ENCODE peak calls at places on chromosomes 1 and 21, in four cellular contexts. One of them, this sample, is unnamed.

GRCh38 chr1:180213401-180214177 is 16.5 kb upstream of the LHX4 start:
- DNase-seq in AML-193: peak
- DNase-seq in amygdala: no peak
- DNase-seq in CD8-positive, alpha-beta T cell: no peak
- DNase-seq in this sample: no peak

GRCh38 chr1:67952071-67952470 is 98.4 kb downstream of the DIRAS3 start:
- DNase-seq in AML-193: no peak
- DNase-seq in CD8-positive, alpha-beta T cell: no peak
- DNase-seq in amygdala: no peak
- DNase-seq in this sample: no peak

GRCh38 chr1:184740344-184740743 is 14.3 kb downstream of the EDEM3 start:
- DNase-seq in amygdala: no peak
- DNase-seq in AML-193: no peak
- DNase-seq in CD8-positive, alpha-beta T cell: no peak
- DNase-seq in this sample: no peak

GRCh38 chr1:55775007-55775406 is 559.8 kb upstream of the USP24 start:
- DNase-seq in AML-193: no peak
- DNase-seq in CD8-positive, alpha-beta T cell: no peak
- DNase-seq in amygdala: no peak
- DNase-seq in this sample: no peak

GRCh38 chr1:91929246-91929645 is 20.0 kb upstream of the BRDT start:
- DNase-seq in CD8-positive, alpha-beta T cell: no peak
- DNase-seq in AML-193: no peak
- DNase-seq in amygdala: no peak
- DNase-seq in this sample: no peak

GRCh38 chr21:31012133-31013089 is 25.9 kb downstream of the KRTAP19-8 start:
- DNase-seq in CD8-positive, alpha-beta T cell: no peak
- DNase-seq in AML-193: no peak
- DNase-seq in amygdala: no peak
- DNase-seq in this sample: no peak

GRCh38 chr1:171389176-171389575 is 75.2 kb downstream of the FMO4 start:
- DNase-seq in AML-193: no peak
- DNase-seq in CD8-positive, alpha-beta T cell: no peak
- DNase-seq in amygdala: no peak
- DNase-seq in this sample: no peak

GRCh38 chr1:216765346-216766300 is 42.4 kb upstream of the ESRRG start:
- DNase-seq in CD8-positive, alpha-beta T cell: no peak
- DNase-seq in AML-193: no peak
- DNase-seq in amygdala: no peak
- DNase-seq in this sample: no peak

GRCh38 chr1:222786107-222786506 is 28.7 kb upstream of the DISP1 start:
- DNase-seq in CD8-positive, alpha-beta T cell: no peak
- DNase-seq in AML-193: no peak
- DNase-seq in amygdala: no peak
- DNase-seq in this sample: no peak

GRCh38 chr1:119384591-119384990 is 16.0 kb downstream of the HAO2 start:
- DNase-seq in amygdala: no peak
- DNase-seq in CD8-positive, alpha-beta T cell: no peak
- DNase-seq in AML-193: no peak
- DNase-seq in this sample: no peak

GRCh38 chr21:41090981-41091380 is 77.0 kb upstream of the BACE2 start:
- DNase-seq in amygdala: no peak
- DNase-seq in CD8-positive, alpha-beta T cell: no peak
- DNase-seq in AML-193: no peak
- DNase-seq in this sample: no peak

GRCh38 chr1:51491166-51491981 is 27.7 kb downstream of the EPS15 start:
- DNase-seq in AML-193: peak
- DNase-seq in amygdala: no peak
- DNase-seq in CD8-positive, alpha-beta T cell: no peak
- DNase-seq in this sample: no peak